ENCODE peak calls at places on chromosome 12, in five cellular contexts. O is mesendoderm, C is IMR-90, I is H1, K is mesenchymal stem cell. J is an unnamed sample.
A peak's percentile ranks its signal among the peaks of the same experiment; 100 is the strongest.

GRCh38 chr12:3132636-3133409 is 55.6 kb downstream of the TSPAN9 start:
- DNase-seq in C (peak; percentile 72), I (peak; percentile 59), O (peak; percentile 77), K (peak; percentile 65), J (no peak)

GRCh38 chr12:116922194-116922897 is 11.6 kb downstream of the FBXW8 start:
- DNase-seq in C (peak; percentile 19), K (no peak), I (no peak), O (no peak), J (no peak)

GRCh38 chr12:53100466-53101151 is 2.7 kb upstream of the SOAT2 start:
- DNase-seq in I (no peak), K (no peak), O (no peak), C (no peak), J (no peak)

GRCh38 chr12:114904254-114905003 is 220.5 kb upstream of the TBX3 start:
- DNase-seq in I (no peak), O (no peak), C (peak; percentile 85), K (peak; percentile 45), J (no peak)

GRCh38 chr12:80033457-80033856 is 65.9 kb upstream of the OTOGL start:
- DNase-seq in O (no peak), K (peak; percentile 38), C (peak; percentile 89), I (no peak), J (no peak)

GRCh38 chr12:120126635-120127005 is 10.1 kb upstream of the RAB35 start:
- DNase-seq in I (no peak), O (no peak), C (peak; percentile 42), K (no peak), J (no peak)

GRCh38 chr12:52066346-52067080 is 3.3 kb upstream of the ATG101 start:
- DNase-seq in O (no peak), K (no peak), C (peak; percentile 58), I (no peak), J (no peak)

GRCh38 chr12:11759894-11760293 is 110.4 kb downstream of the ETV6 start:
- DNase-seq in C (no peak), I (no peak), O (no peak), K (no peak), J (no peak)

GRCh38 chr12:124910561-124911478 is 3.6 kb downstream of the UBC start:
- DNase-seq in K (peak; percentile 85), O (peak; percentile 30), C (peak; percentile 42), I (no peak), J (no peak)

GRCh38 chr12:122825773-122826724 is 9.2 kb upstream of the HIP1R start:
- DNase-seq in K (no peak), I (no peak), C (no peak), O (no peak), J (no peak)

GRCh38 chr12:4580165-4580773 is 18.3 kb downstream of the DYRK4 start:
- DNase-seq in C (no peak), K (no peak), O (no peak), I (no peak), J (peak; percentile 67)

GRCh38 chr12:29569392-29569791 is 71.9 kb upstream of the OVCH1 start:
- DNase-seq in I (no peak), C (no peak), K (no peak), O (no peak), J (no peak)

GRCh38 chr12:9109737-9110491 is 5.8 kb downstream of the A2M start:
- DNase-seq in I (no peak), O (no peak), C (no peak), K (no peak), J (no peak)
- H2BK5ac ChIP-seq in I (no peak overlapping the region), O (no peak overlapping the region), C (no peak overlapping the region), K (no peak overlapping the region), J (no peak overlapping the region)

GRCh38 chr12:46904406-46905240 is 78.8 kb upstream of the SLC38A4 start:
- DNase-seq in O (no peak), I (no peak), C (peak; percentile 27), K (no peak), J (no peak)

GRCh38 chr12:46908236-46908935 is 82.6 kb upstream of the SLC38A4 start:
- DNase-seq in C (peak; percentile 34), I (no peak), K (peak; percentile 33), O (peak; percentile 3), J (no peak)

GRCh38 chr12:46910830-46911229 is 85.0 kb upstream of the SLC38A4 start:
- DNase-seq in I (no peak), K (no peak), C (no peak), O (no peak), J (no peak)

GRCh38 chr12:46907791-46908190 is 82.0 kb upstream of the SLC38A4 start:
- DNase-seq in O (no peak), I (no peak), K (no peak), C (no peak), J (no peak)

GRCh38 chr12:46908936-46909635 is 83.3 kb upstream of the SLC38A4 start:
- DNase-seq in C (no peak), O (no peak), I (no peak), K (no peak), J (no peak)
- H3K4ac ChIP-seq in C (peak overlapping the region; percentile 6), O (no peak overlapping the region), I (no peak overlapping the region), K (no peak overlapping the region), J (no peak overlapping the region)

DNA sequence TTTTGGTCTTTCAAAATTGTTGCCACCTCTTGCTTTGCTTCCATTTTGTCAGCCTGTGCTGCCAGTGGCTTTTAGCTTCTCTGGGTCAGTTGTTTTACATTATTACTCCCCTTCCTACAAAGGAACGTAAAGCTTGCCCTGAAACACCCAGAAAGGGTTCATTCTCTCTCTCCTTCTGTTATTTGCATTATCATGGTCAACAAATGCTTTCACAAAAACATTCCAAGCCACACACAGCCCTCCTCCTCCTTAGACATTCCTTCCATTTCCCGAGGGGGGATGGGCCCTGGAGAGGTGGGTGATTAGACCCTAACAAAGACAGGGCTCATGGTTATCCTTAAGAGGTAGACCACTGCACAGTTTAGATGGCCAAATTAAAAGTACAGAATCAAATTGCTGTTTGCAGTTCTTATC is 60.4 kb upstream of the SINHCAF start:
- DNase-seq in C (no peak), I (peak; percentile 65), K (no peak), O (peak; percentile 96), J (peak; percentile 84)
- H2BK5ac ChIP-seq in C (no peak overlapping the region), I (peak overlapping the region; percentile 98), K (no peak overlapping the region), O (peak overlapping the region; percentile 1), J (no peak overlapping the region)

DNA sequence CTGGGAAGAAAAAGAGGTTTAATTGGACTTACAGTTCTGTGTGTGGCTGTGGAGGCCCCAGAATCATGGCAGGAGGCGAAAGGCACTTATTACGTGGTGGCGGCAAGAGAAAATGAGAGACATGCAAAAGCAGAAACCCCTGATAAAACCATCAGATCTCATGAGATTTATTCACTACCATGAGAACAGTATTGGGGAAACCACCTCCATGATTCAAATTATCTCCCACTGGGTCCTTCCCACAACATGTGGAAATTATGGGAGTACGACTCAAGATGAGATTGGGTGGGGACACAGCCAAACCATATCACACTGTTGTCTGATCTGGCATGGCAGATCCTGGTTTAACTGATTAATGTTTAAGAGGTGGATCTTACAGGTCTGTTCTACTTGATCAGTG is 5.5 kb downstream of the DDX47 start:
- DNase-seq in C (no peak), K (no peak), O (no peak), I (no peak), J (no peak)
- H3K4ac ChIP-seq in C (peak overlapping the region; percentile 91), K (peak overlapping the region; percentile 15), O (no peak overlapping the region), I (no peak overlapping the region), J (no peak overlapping the region)

GRCh38 chr12:103645202-103645601 is 58.1 kb downstream of the STAB2 start:
- DNase-seq in K (no peak), O (no peak), I (no peak), C (peak; percentile 33), J (no peak)
- H2BK5ac ChIP-seq in K (no peak overlapping the region), O (no peak overlapping the region), I (no peak overlapping the region), C (no peak overlapping the region), J (no peak overlapping the region)

GRCh38 chr12:50527086-50527726 is 22.4 kb downstream of the DIP2B start:
- DNase-seq in C (no peak), K (no peak), O (no peak), I (no peak), J (no peak)

GRCh38 chr12:50520808-50521207 is 16.0 kb downstream of the DIP2B start:
- DNase-seq in C (no peak), O (no peak), I (no peak), K (no peak), J (no peak)

GRCh38 chr12:50525422-50525821 is 20.6 kb downstream of the DIP2B start:
- DNase-seq in C (no peak), K (no peak), O (no peak), I (no peak), J (no peak)

GRCh38 chr12:50523772-50524171 is 19.0 kb downstream of the DIP2B start:
- DNase-seq in I (no peak), K (no peak), O (no peak), C (no peak), J (no peak)

DNA sequence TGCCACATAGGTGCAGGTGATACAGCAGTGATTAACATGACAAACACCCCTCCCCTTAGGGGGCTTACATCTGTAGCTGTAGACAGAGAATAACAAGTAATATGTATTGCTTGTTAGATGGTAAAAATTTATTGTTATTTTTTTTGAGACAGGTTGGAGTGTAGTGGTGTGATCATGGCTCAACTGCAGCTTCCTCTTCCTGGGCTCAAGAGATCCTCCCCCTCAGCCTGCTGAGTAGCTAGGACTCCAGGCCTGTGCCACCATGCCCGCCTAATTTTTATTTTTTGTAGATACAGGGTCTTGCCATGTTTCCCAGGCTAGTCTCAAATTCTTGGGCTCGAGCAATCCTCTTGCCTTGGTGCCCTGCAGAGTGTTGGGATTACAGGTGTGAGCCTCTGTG is 19.8 kb downstream of the DIP2B start:
- DNase-seq in K (no peak), O (no peak), I (no peak), C (no peak), J (no peak)
- H3K4ac ChIP-seq in K (no peak overlapping the region), O (no peak overlapping the region), I (no peak overlapping the region), C (no peak overlapping the region), J (no peak overlapping the region)

GRCh38 chr12:132083731-132084641 is 60.1 kb downstream of the DDX51 start:
- DNase-seq in C (peak; percentile 84), I (peak; percentile 92), K (peak; percentile 87), O (peak; percentile 98), J (peak; percentile 88)
- H2BK5ac ChIP-seq in C (peak overlapping the region; percentile 54), I (peak overlapping the region; percentile 81), K (no peak overlapping the region), O (no peak overlapping the region), J (peak overlapping the region; percentile 53)